ENCODE peak calls at places on chromosome 2, in nine cellular contexts. E, S, D, O, R, W, I, J and U are unnamed samples.
A peak's percentile ranks its signal among the peaks of the same experiment; 100 is the strongest.

GRCh38 chr2:146748046-146748445 is 1096.8 kb upstream of the ACVR2A start:
- DNase-seq in E (no peak), S (no peak), D (no peak), O (no peak), R (no peak), W (no peak), I (no peak), J (no peak), U (no peak)

GRCh38 chr2:170554278-170554955 is 160.7 kb upstream of the SP5 start:
- DNase-seq in E (peak; percentile 53), S (no peak), D (no peak), O (peak; percentile 35), R (peak; percentile 64), W (no peak), I (peak; percentile 79), J (peak; percentile 71), U (peak; percentile 69)

GRCh38 chr2:219701847-219702634 is 74.6 kb downstream of the SLC4A3 start:
- DNase-seq in E (no peak), S (no peak), D (no peak), O (peak; percentile 23), R (peak; percentile 43), W (peak; percentile 56), I (no peak), J (no peak), U (no peak)

GRCh38 chr2:140851258-140851657 is 1279.6 kb downstream of the LRP1B start:
- DNase-seq in E (no peak), S (no peak), D (no peak), O (no peak), R (no peak), W (peak; percentile 1), I (no peak), J (no peak), U (no peak)

GRCh38 chr2:160420711-160421110 is 72.9 kb downstream of the RBMS1 start:
- DNase-seq in E (no peak), S (no peak), D (no peak), O (no peak), R (no peak), W (no peak), I (no peak), J (no peak), U (no peak)

GRCh38 chr2:46737577-46737976 is 178.0 kb downstream of the MCFD2 start:
- DNase-seq in E (no peak), S (no peak), D (peak; percentile 29), O (peak; percentile 25), R (no peak), W (peak; percentile 80), I (no peak), J (no peak), U (no peak)

GRCh38 chr2:58204195-58204959 is 36.7 kb downstream of the FANCL start:
- DNase-seq in E (no peak), S (no peak), D (no peak), O (no peak), R (no peak), W (peak; percentile 33), I (no peak), J (no peak), U (no peak)

GRCh38 chr2:178531161-178531560 is 50.9 kb downstream of the PLEKHA3 start:
- DNase-seq in E (no peak), S (no peak), D (no peak), O (no peak), R (no peak), W (no peak), I (no peak), J (no peak), U (no peak)

GRCh38 chr2:221572821-221573429 is 821 bp upstream of the EPHA4 start:
- DNase-seq in E (no peak), S (no peak), D (peak; percentile 63), O (peak; percentile 65), R (peak; percentile 43), W (peak; percentile 47), I (peak; percentile 29), J (peak; percentile 76), U (no peak)

GRCh38 chr2:68190991-68191731 is 33.5 kb downstream of the PNO1 start:
- DNase-seq in E (no peak), S (no peak), D (no peak), O (no peak), R (no peak), W (peak; percentile 96), I (no peak), J (no peak), U (no peak)

GRCh38 chr2:104863229-104863584 is 9.3 kb downstream of the POU3F3 start:
- DNase-seq in E (no peak), S (no peak), D (no peak), O (no peak), R (no peak), W (no peak), I (no peak), J (no peak), U (no peak)
- H3K27me3 ChIP-seq in E (peaks cover 5% of the 10 kb centered on the region), S (peaks cover 35% of the 10 kb centered on the region), D (peaks cover 99% of the 10 kb centered on the region), O (peaks cover 68% of the 10 kb centered on the region), R (peaks cover 100% of the 10 kb centered on the region), W (peaks cover 68% of the 10 kb centered on the region), I (no peaks in the 10 kb centered on the region), J (peaks cover 100% of the 10 kb centered on the region), U (peaks cover 100% of the 10 kb centered on the region)

GRCh38 chr2:148540022-148540421 is 104.5 kb upstream of the EPC2 start:
- DNase-seq in E (no peak), S (no peak), D (no peak), O (no peak), R (no peak), W (no peak), I (no peak), J (no peak), U (no peak)

GRCh38 chr2:148541792-148542191 is 102.8 kb upstream of the EPC2 start:
- DNase-seq in E (no peak), S (no peak), D (no peak), O (no peak), R (no peak), W (no peak), I (no peak), J (no peak), U (no peak)

GRCh38 chr2:148534416-148535205 is 109.9 kb upstream of the EPC2 start:
- DNase-seq in E (peak; percentile 29), S (no peak), D (peak; percentile 17), O (no peak), R (no peak), W (no peak), I (peak; percentile 68), J (no peak), U (no peak)

GRCh38 chr2:148542614-148543013 is 101.9 kb upstream of the EPC2 start:
- DNase-seq in E (no peak), S (no peak), D (no peak), O (no peak), R (no peak), W (no peak), I (no peak), J (no peak), U (no peak)

DNA sequence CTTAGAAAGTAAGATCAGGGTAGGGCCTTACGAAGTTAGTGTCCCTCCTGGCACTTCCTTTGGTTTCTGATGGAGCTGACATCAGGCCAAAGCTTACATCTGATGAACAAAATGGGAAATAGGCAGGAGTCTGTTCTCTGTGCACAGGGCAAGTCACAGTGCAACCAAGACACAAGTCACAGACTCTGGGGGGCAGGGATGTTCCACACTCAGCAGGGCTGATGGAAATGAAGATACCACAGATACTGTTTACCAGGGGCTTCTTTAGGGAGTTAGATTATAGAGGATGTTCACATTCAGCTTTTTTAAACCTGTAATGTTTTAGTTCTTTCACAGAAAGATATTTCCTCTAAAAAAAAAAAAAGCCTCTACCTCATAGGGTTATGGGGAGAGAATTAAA is 106.2 kb upstream of the EPC2 start:
- DNase-seq in E (no peak), S (no peak), D (no peak), O (no peak), R (no peak), W (no peak), I (no peak), J (no peak), U (no peak)
- H3K4me1 ChIP-seq in E (no peaks in the 10 kb centered on the region), S (no peaks in the 10 kb centered on the region), D (peaks cover 5% of the 10 kb centered on the region), O (no peaks in the 10 kb centered on the region), R (no peaks in the 10 kb centered on the region), W (no peaks in the 10 kb centered on the region), I (no peaks in the 10 kb centered on the region), J (no peaks in the 10 kb centered on the region), U (no peaks in the 10 kb centered on the region)

GRCh38 chr2:118834901-118835738 is 12.3 kb downstream of the EN1 start:
- DNase-seq in E (no peak), S (no peak), D (no peak), O (peak; percentile 49), R (no peak), W (no peak), I (no peak), J (no peak), U (peak; percentile 45)

GRCh38 chr2:118832071-118832790 is 15.2 kb downstream of the EN1 start:
- DNase-seq in E (no peak), S (no peak), D (no peak), O (no peak), R (no peak), W (no peak), I (no peak), J (no peak), U (no peak)

GRCh38 chr2:118832791-118833715 is 14.4 kb downstream of the EN1 start:
- DNase-seq in E (no peak), S (no peak), D (no peak), O (no peak), R (no peak), W (no peak), I (no peak), J (no peak), U (no peak)

GRCh38 chr2:118834440-118834810 is 13.0 kb downstream of the EN1 start:
- DNase-seq in E (no peak), S (no peak), D (no peak), O (no peak), R (no peak), W (no peak), I (no peak), J (no peak), U (no peak)

GRCh38 chr2:118833716-118834439 is 13.6 kb downstream of the EN1 start:
- DNase-seq in E (no peak), S (no peak), D (no peak), O (no peak), R (no peak), W (no peak), I (no peak), J (no peak), U (no peak)
- H3K27me3 ChIP-seq in E (no peaks in the 10 kb centered on the region), S (peaks cover 6% of the 10 kb centered on the region), D (peaks cover 100% of the 10 kb centered on the region), O (peaks cover 28% of the 10 kb centered on the region), R (peaks cover 100% of the 10 kb centered on the region), W (peaks cover 75% of the 10 kb centered on the region), I (no peaks in the 10 kb centered on the region), J (peaks cover 95% of the 10 kb centered on the region), U (peaks cover 92% of the 10 kb centered on the region)

DNA sequence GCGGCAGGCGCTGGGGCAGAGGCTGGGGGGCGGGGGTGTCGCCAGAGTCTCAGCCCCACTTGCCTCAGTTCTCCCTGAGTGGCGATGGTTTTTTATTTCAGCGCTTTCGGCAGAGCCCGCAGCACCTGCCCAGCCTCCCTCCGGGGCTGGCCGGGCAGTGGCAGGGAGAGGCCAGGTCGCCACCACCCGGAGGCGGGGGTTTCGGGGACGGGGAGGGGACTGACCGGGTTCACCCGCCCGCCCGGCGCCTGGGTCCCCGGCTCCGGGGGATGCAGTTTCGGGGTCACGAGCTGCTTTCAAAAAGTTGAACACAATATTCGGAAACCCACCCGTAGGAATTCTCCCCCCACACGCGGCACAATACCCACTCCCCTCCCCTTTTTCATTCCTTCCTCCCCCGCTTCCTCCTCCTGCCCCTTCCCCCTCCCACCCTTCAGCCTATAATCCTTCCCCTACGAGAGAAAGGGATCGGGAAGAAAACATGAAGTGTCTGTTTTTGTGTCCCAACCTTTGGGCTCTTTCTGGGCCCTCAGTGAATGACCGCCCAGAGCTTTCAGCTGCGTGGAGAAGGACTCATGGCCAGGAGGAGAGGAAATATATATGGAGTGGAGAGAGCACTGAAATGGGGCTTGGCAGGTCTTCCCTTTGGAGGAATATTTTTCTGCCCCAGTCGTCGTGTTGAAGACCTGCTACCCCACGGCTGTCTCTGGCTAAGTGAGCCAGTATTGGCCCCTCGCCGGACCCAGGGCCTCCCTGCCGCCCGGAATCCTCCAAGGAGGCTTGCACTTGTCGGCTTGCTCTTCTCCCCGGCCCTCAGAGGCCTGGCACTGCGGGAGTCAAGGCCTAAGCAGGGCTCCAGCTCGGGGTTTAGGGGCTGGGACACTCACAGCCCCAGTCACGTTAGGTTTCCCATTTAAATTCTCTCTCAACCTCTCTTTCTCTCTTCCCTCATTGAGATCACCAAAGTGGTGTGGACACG is 2.1 kb upstream of the SIX3 start:
- DNase-seq in E (no peak), S (no peak), D (no peak), O (no peak), R (no peak), W (no peak), I (no peak), J (no peak), U (no peak)
- H3K4me1 ChIP-seq in E (peaks cover 27% of the 10 kb centered on the region), S (no peaks in the 10 kb centered on the region), D (peaks cover 27% of the 10 kb centered on the region), O (peaks cover 59% of the 10 kb centered on the region), R (peaks cover 3% of the 10 kb centered on the region), W (no peaks in the 10 kb centered on the region), I (peaks cover 71% of the 10 kb centered on the region), J (peaks cover 67% of the 10 kb centered on the region), U (no peaks in the 10 kb centered on the region)